ENCODE peak calls at places on chromosome 11, in ten cellular contexts. Q, M, F, C, K, U, P, E, T and B are unnamed samples.

GRCh38 chr11:104594228-104594958 is 303.9 kb downstream of the CASP12 start:
- DNase-seq in P (no peak), Q (no peak), F (no peak), M (no peak), K (no peak), E (no peak), T (no peak), C (no peak), U (no peak), B (no peak)

GRCh38 chr11:73950869-73951710 is at the start of gene DNAJB13:
- DNase-seq in U (peak; percentile 79), P (peak; percentile 68), F (peak; percentile 46), K (no peak), E (peak; percentile 43), M (no peak), C (peak; percentile 48), Q (no peak), T (peak; percentile 76), B (peak; percentile 85)

GRCh38 chr11:134120921-134121526 is 52.2 kb downstream of the JAM3 start:
- DNase-seq in T (peak; percentile 32), M (no peak), K (peak; percentile 30), C (peak; percentile 86), E (peak; percentile 51), Q (no peak), F (no peak), U (no peak), P (no peak), B (peak; percentile 46)

GRCh38 chr11:59191095-59191494 is 19.2 kb downstream of the DTX4 start:
- DNase-seq in M (no peak), E (no peak), U (no peak), C (no peak), T (no peak), P (no peak), F (no peak), Q (no peak), K (no peak), B (no peak)

GRCh38 chr11:7196396-7197146 is 55.1 kb upstream of the SYT9 start:
- DNase-seq in T (no peak), C (no peak), K (no peak), U (no peak), Q (no peak), M (no peak), F (no peak), E (no peak), P (no peak), B (no peak)

GRCh38 chr11:2512431-2513407 is 67.9 kb downstream of the KCNQ1 start:
- DNase-seq in P (no peak), C (no peak), E (no peak), U (peak; percentile 45), Q (peak; percentile 62), K (peak; percentile 13), F (no peak), T (no peak), M (peak; percentile 7), B (no peak)

GRCh38 chr11:60159284-60159683 is 23.6 kb downstream of the MS4A6A start:
- DNase-seq in F (no peak), E (no peak), U (no peak), Q (no peak), T (no peak), P (no peak), C (no peak), K (no peak), M (no peak), B (no peak)

GRCh38 chr11:95081412-95081811 is 8.2 kb upstream of the ENDOD1 start:
- DNase-seq in F (peak; percentile 29), P (no peak), E (no peak), K (no peak), T (peak; percentile 17), Q (no peak), C (peak; percentile 24), U (no peak), M (no peak), B (peak; percentile 63)

GRCh38 chr11:67510023-67510345 is 2.0 kb upstream of the CDK2AP2 start:
- DNase-seq in Q (no peak), U (no peak), C (no peak), E (no peak), P (no peak), M (no peak), F (no peak), K (no peak), T (no peak), B (no peak)